ENCODE peak calls at places on chromosome 10, in seven cellular contexts. M is fibroblast of the aortic adventitia; R is CD8-positive, alpha-beta T cell; S is suprapubic skin; B is cardiac fibroblast; Z is mammary epithelial cell; I is AG04449. D is an unnamed sample.

GRCh38 chr10:51321968-51322367 is 247.7 kb downstream of the PRKG1 start:
- DNase-seq in S (no peak), Z (no peak), R (no peak), I (no peak), B (peak), M (peak), D (no peak)

GRCh38 chr10:75101416-75102251 is 9.8 kb upstream of the SAMD8 start:
- DNase-seq in R (no peak), S (peak), I (no peak), Z (no peak), M (no peak), B (no peak), D (no peak)

GRCh38 chr10:29861811-29862505 is 197.4 kb downstream of the JCAD start:
- DNase-seq in B (no peak), Z (peak), I (peak), R (no peak), S (no peak), M (peak), D (no peak)

GRCh38 chr10:44689368-44689767 is 221.8 kb upstream of the TMEM72 start:
- DNase-seq in M (peak), R (no peak), B (no peak), Z (no peak), I (no peak), S (no peak), D (no peak)

GRCh38 chr10:112634096-112634830 is 187.2 kb downstream of the VTI1A start:
- DNase-seq in M (peak), R (no peak), Z (peak), S (no peak), B (peak), I (no peak), D (no peak)

GRCh38 chr10:109996225-109996624 is 11.6 kb upstream of the ADD3 start:
- DNase-seq in M (peak), R (no peak), Z (no peak), I (no peak), B (no peak), S (no peak), D (no peak)

GRCh38 chr10:77104459-77104980 is 533.1 kb downstream of the KCNMA1 start:
- DNase-seq in M (peak), Z (peak), R (no peak), S (peak), B (peak), I (peak), D (no peak)

GRCh38 chr10:71134732-71135211 is 77.6 kb upstream of the UNC5B start:
- DNase-seq in Z (no peak), M (no peak), S (no peak), I (no peak), B (no peak), R (no peak), D (no peak)

GRCh38 chr10:110610308-110610774 is 33.8 kb upstream of the RBM20 start:
- DNase-seq in M (peak), Z (peak), R (peak), B (peak), S (no peak), I (no peak), D (no peak)

GRCh38 chr10:16545126-16545736 is 23.6 kb upstream of the C1QL3 start:
- DNase-seq in B (peak), Z (peak), S (no peak), R (no peak), M (peak), I (no peak), D (no peak)

GRCh38 chr10:110820321-110820814 is 51.4 kb upstream of the PDCD4 start:
- DNase-seq in B (peak), I (no peak), R (no peak), M (peak), S (no peak), Z (no peak), D (no peak)

GRCh38 chr10:121337356-121337936 is 260.8 kb downstream of the FGFR2 start:
- DNase-seq in M (no peak), S (no peak), I (no peak), B (no peak), R (no peak), Z (no peak), D (no peak)

GRCh38 chr10:111944331-111944730 is 239.2 kb downstream of the GPAM start:
- DNase-seq in S (no peak), M (no peak), I (no peak), R (no peak), B (no peak), Z (no peak), D (no peak)

GRCh38 chr10:86360657-86361056 is 5.9 kb downstream of the GRID1 start:
- DNase-seq in M (no peak), S (peak), I (no peak), Z (no peak), B (no peak), R (no peak), D (no peak)

GRCh38 chr10:101297901-101298451 is 56.0 kb upstream of the BTRC start:
- DNase-seq in M (peak), S (no peak), I (no peak), B (peak), R (peak), Z (peak), D (no peak)

GRCh38 chr10:8054498-8055407 is at the start of gene GATA3:
- DNase-seq in S (no peak), R (peak), I (no peak), Z (peak), B (peak), M (peak), D (no peak)

GRCh38 chr10:29915116-29915785 is 144.1 kb downstream of the JCAD start:
- DNase-seq in B (no peak), R (no peak), S (no peak), I (no peak), Z (no peak), M (peak), D (no peak)

GRCh38 chr10:92052088-92052487 is 128.5 kb downstream of the BTAF1 start:
- DNase-seq in R (no peak), B (peak), S (no peak), Z (no peak), M (no peak), I (no peak), D (no peak)

GRCh38 chr10:6179078-6179477 is 23.7 kb upstream of the PFKFB3 start:
- DNase-seq in Z (no peak), B (no peak), S (no peak), I (no peak), M (no peak), R (no peak), D (no peak)

GRCh38 chr10:87656431-87657072 is 3.1 kb upstream of the PAPSS2 start:
- DNase-seq in S (no peak), I (no peak), Z (no peak), B (peak), M (peak), R (no peak), D (no peak)

GRCh38 chr10:33377658-33378025 is 43.2 kb upstream of the NRP1 start:
- DNase-seq in M (peak), S (no peak), I (no peak), B (peak), Z (peak), R (no peak), D (no peak)

GRCh38 chr10:69558559-69558958 is 14.7 kb downstream of the NEUROG3 start:
- DNase-seq in R (no peak), M (no peak), Z (no peak), S (no peak), B (no peak), I (no peak), D (no peak)

GRCh38 chr10:130064783-130065182 is 45.8 kb downstream of the C10orf143 start:
- DNase-seq in Z (no peak), R (no peak), I (no peak), B (no peak), M (no peak), S (no peak), D (no peak)

GRCh38 chr10:60896033-60896432 is 48.0 kb downstream of the RHOBTB1 start:
- DNase-seq in Z (no peak), S (no peak), R (no peak), B (peak), I (peak), M (peak), D (no peak)

GRCh38 chr10:88525371-88526079 is 57.6 kb downstream of the RNLS start:
- DNase-seq in Z (peak), R (no peak), B (peak), I (no peak), M (peak), S (no peak), D (no peak)

GRCh38 chr10:100009793-100010676 is at the start of gene DNMBP:
- DNase-seq in B (peak), R (peak), I (no peak), Z (peak), M (peak), S (peak), D (no peak)

GRCh38 chr10:7374795-7375194 is 36.0 kb downstream of the SFMBT2 start:
- DNase-seq in Z (no peak), I (no peak), M (no peak), B (no peak), R (no peak), S (no peak), D (no peak)

GRCh38 chr10:33878238-33878637 is 543.8 kb upstream of the NRP1 start:
- DNase-seq in R (no peak), Z (no peak), B (no peak), M (no peak), I (no peak), S (no peak), D (no peak)

GRCh38 chr10:45592926-45593325 is 79.6 kb downstream of the ZFAND4 start:
- DNase-seq in S (no peak), M (no peak), B (no peak), R (no peak), I (no peak), Z (no peak), D (no peak)

GRCh38 chr10:99393036-99393435 is 37.4 kb downstream of the GOT1 start:
- DNase-seq in Z (no peak), R (no peak), M (peak), S (no peak), I (no peak), B (no peak), D (no peak)

GRCh38 chr10:49518982-49519578 is 19.8 kb downstream of the ERCC6 start:
- DNase-seq in S (no peak), I (no peak), R (no peak), Z (peak), B (peak), M (peak), D (no peak)

GRCh38 chr10:91493313-91493712 is 83.2 kb downstream of the HECTD2 start:
- DNase-seq in S (no peak), B (peak), I (peak), M (peak), Z (peak), R (no peak), D (no peak)

GRCh38 chr10:116756277-116756676 is 13.9 kb upstream of the HSPA12A start:
- DNase-seq in B (peak), Z (no peak), M (peak), S (peak), I (no peak), R (no peak), D (no peak)

GRCh38 chr10:79245539-79246208 is 101.6 kb upstream of the PPIF start:
- DNase-seq in I (no peak), M (no peak), Z (no peak), S (no peak), B (no peak), R (no peak), D (no peak)

GRCh38 chr10:79248341-79248931 is 98.8 kb upstream of the PPIF start:
- DNase-seq in Z (no peak), M (no peak), S (no peak), I (no peak), B (peak), R (no peak), D (no peak)

GRCh38 chr10:79246209-79246581 is 101.1 kb upstream of the PPIF start:
- DNase-seq in B (peak), I (no peak), Z (no peak), R (no peak), S (peak), M (peak), D (no peak)

GRCh38 chr10:79247373-79248137 is 99.7 kb upstream of the PPIF start:
- DNase-seq in Z (no peak), R (no peak), M (no peak), B (no peak), S (no peak), I (no peak), D (no peak)

DNA sequence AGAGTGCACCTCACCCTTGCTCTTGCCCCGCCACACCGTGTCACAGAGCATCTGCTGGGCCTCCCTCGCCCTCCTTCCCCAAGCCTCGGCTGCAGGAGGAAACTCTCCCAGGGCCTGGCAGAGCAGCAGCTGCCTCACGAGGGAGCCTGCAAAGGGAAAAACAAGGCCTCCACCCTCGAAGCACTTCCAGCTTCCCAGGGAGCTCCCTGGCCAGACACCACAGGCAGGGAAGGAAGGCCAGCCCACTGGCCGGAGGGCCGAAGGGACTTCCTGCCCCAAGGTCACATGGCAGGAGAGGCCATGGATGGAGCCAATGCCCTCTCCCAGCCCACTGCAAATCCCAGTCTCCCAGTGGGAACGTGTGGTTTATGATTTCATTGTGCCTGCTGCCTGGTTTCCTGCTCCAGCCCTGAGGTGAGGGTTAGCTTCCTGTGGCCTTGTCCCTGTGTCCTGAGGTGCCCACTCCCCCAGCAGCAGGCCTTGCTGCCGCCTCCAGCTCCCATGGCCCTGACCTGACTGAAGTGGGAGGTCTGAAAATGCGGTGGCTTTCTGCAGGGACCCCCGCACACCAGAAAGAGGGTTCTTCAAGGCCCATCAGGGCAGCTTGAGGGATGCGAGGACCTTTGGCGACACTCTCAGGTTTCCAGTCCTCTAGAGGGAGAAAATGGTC is 100.5 kb upstream of the PPIF start:
- DNase-seq in R (no peak), S (peak), M (peak), Z (no peak), I (no peak), B (peak), D (no peak)
- TF ChIP-seq CTCF in R (no peak), S (no peak), M (no peak), Z (no peak), I (no peak), B (no peak), D (peak)

DNA sequence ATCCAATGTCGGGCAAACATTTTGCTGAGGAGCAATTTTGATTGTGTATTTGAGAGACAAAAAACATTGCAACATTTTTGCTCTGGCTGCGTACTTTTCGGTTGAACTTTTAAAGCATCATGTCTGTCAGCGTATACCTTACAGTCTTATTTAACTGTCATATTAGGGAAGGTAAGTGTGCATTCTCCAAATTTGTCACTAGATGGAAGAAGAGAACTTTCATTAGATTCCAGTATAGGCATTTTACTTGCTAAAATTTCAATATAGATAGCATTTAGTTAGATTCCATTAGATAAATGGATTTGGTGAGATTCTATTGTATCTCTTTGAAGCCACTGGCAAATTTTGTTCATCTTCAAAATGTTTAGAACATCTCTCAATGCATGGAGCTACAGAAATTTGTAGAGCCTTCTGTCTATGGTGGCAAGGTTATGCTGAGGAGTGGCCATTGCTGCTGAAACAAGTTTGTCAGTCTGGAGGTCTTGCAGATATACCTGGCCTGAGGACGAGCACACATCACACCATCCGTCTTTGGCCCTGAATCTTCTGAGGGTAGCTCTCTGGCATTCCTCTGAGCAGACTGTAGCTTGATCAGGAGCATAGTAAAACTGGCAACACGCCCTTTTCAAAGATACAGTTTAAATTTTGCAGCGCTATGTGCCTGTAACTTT is 437.5 kb upstream of the MBL2 start:
- DNase-seq in S (no peak), Z (peak), I (no peak), M (peak), B (peak), R (no peak), D (no peak)
- TF ChIP-seq CTCF in S (no peak), Z (peak), I (no peak), M (peak), B (no peak), R (no peak), D (peak)

GRCh38 chr10:137031-137430 is 1.8 kb downstream of the ZMYND11 start:
- DNase-seq in R (peak), S (no peak), Z (peak), I (no peak), M (peak), B (no peak), D (no peak)
- TF ChIP-seq CTCF in R (peak), S (peak), Z (peak), I (peak), M (peak), B (peak), D (peak)

GRCh38 chr10:128375171-128375570 is 248.9 kb upstream of the MKI67 start:
- DNase-seq in Z (no peak), R (no peak), M (no peak), S (no peak), I (no peak), B (no peak), D (no peak)
- TF ChIP-seq CTCF in Z (no peak), R (no peak), M (no peak), S (no peak), I (no peak), B (no peak), D (no peak)

GRCh38 chr10:31031205-31031665 is 430 bp downstream of the ZNF438 start:
- DNase-seq in I (no peak), Z (peak), S (no peak), B (no peak), M (peak), R (no peak), D (no peak)
- TF ChIP-seq CTCF in I (no peak), Z (no peak), S (no peak), B (no peak), M (no peak), R (no peak), D (no peak)

GRCh38 chr10:97633921-97634320 is 621 bp upstream of the MORN4 start:
- DNase-seq in R (no peak), M (no peak), S (no peak), Z (no peak), B (peak), I (no peak), D (no peak)
- TF ChIP-seq CTCF in R (no peak), M (peak), S (no peak), Z (peak), B (peak), I (no peak), D (peak)

GRCh38 chr10:5042922-5043321 is 39.3 kb upstream of the AKR1C2 start:
- DNase-seq in B (no peak), R (no peak), I (no peak), Z (no peak), M (no peak), S (no peak), D (no peak)

GRCh38 chr10:5040010-5040635 is 36.5 kb upstream of the AKR1C2 start:
- DNase-seq in Z (no peak), M (no peak), R (no peak), B (no peak), I (no peak), S (no peak), D (no peak)

GRCh38 chr10:5040781-5041470 is 37.3 kb upstream of the AKR1C2 start:
- DNase-seq in R (no peak), B (no peak), Z (no peak), M (no peak), I (no peak), S (no peak), D (no peak)

GRCh38 chr10:5043716-5044115 is 40.1 kb upstream of the AKR1C2 start:
- DNase-seq in R (no peak), B (peak), S (no peak), I (no peak), M (peak), Z (no peak), D (no peak)

GRCh38 chr10:5041471-5042023 is 37.9 kb upstream of the AKR1C2 start:
- DNase-seq in Z (no peak), B (no peak), M (no peak), I (no peak), R (no peak), S (no peak), D (no peak)
- TF ChIP-seq CTCF in Z (no peak), B (no peak), M (no peak), I (no peak), R (no peak), S (no peak), D (no peak)

GRCh38 chr10:23048191-23048590 is 47.2 kb upstream of the MSRB2 start:
- DNase-seq in R (no peak), Z (no peak), B (no peak), M (no peak), I (no peak), S (no peak), D (no peak)
- TF ChIP-seq CTCF in R (no peak), Z (no peak), B (no peak), M (no peak), I (no peak), S (no peak), D (no peak)

GRCh38 chr10:26890956-26891355 is 30.2 kb upstream of the ABI1 start:
- DNase-seq in I (no peak), R (no peak), S (no peak), M (peak), Z (peak), B (peak), D (no peak)
- TF ChIP-seq CTCF in I (peak), R (no peak), S (no peak), M (peak), Z (peak), B (peak), D (peak)

DNA sequence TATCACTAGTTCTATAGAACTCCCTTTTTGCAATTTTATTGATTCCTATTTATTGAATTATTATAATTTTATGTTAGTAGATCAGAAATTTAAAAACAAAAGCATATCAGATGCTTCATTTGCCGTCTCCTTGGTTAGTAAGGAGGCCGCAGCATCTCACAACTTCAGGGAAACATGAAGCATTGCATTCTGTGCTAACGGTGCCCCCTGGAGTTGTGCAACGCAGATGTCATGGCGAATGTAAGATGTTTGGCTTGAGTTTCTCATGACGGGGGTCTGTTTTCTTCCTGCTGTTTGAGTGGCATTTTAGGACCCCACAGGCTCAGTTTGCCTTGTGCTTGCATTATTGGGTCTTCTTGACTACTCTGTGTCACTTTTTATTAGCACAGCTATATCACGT is 124.8 kb downstream of the CNNM2 start:
- DNase-seq in M (no peak), R (no peak), I (no peak), S (no peak), B (no peak), Z (no peak), D (no peak)
- TF ChIP-seq CTCF in M (no peak), R (no peak), I (no peak), S (no peak), B (no peak), Z (peak), D (peak)

D was measured in chondrocyte.